ENCODE peak calls at places on chromosome 12, in four cellular contexts. One of them, this sample, is unnamed.
A peak's percentile ranks its signal among the peaks of the same experiment; 100 is the strongest.

GRCh38 chr12:106078358-106079025 is 60.3 kb downstream of the NUAK1 start:
- DNase-seq in upper lobe of left lung: no peak
- DNase-seq in Peyer's patch: no peak
- DNase-seq in uterus: peak; percentile 62
- DNase-seq in this sample: no peak

GRCh38 chr12:101772019-101772774 is 32.9 kb upstream of the SYCP3 start:
- DNase-seq in upper lobe of left lung: no peak
- DNase-seq in Peyer's patch: no peak
- DNase-seq in uterus: no peak
- DNase-seq in this sample: no peak

GRCh38 chr12:88579941-88580871 is at the start of gene KITLG:
- DNase-seq in upper lobe of left lung: peak; percentile 95
- DNase-seq in Peyer's patch: peak; percentile 88
- DNase-seq in uterus: peak; percentile 80
- DNase-seq in this sample: peak; percentile 87

GRCh38 chr12:67193705-67194104 is 75.5 kb upstream of the CAND1 start:
- DNase-seq in upper lobe of left lung: no peak
- DNase-seq in Peyer's patch: no peak
- DNase-seq in uterus: no peak
- DNase-seq in this sample: no peak

GRCh38 chr12:106986135-106986534 is 811 bp downstream of the MTERF2 start:
- DNase-seq in upper lobe of left lung: no peak
- DNase-seq in Peyer's patch: no peak
- DNase-seq in uterus: no peak
- DNase-seq in this sample: no peak

GRCh38 chr12:22658214-22658613 is 33.2 kb downstream of the ETNK1 start:
- DNase-seq in upper lobe of left lung: no peak
- DNase-seq in Peyer's patch: no peak
- DNase-seq in uterus: no peak
- DNase-seq in this sample: no peak

GRCh38 chr12:113826805-113827204 is 139.3 kb downstream of the RBM19 start:
- DNase-seq in upper lobe of left lung: no peak
- DNase-seq in Peyer's patch: no peak
- DNase-seq in uterus: no peak
- DNase-seq in this sample: no peak

GRCh38 chr12:105812356-105812755 is 326.4 kb downstream of the NUAK1 start:
- DNase-seq in upper lobe of left lung: no peak
- DNase-seq in Peyer's patch: no peak
- DNase-seq in uterus: no peak
- DNase-seq in this sample: no peak

GRCh38 chr12:124369901-124370378 is 75.0 kb downstream of the RFLNA start:
- DNase-seq in upper lobe of left lung: no peak
- DNase-seq in Peyer's patch: no peak
- DNase-seq in uterus: no peak
- DNase-seq in this sample: peak; percentile 67

GRCh38 chr12:71439613-71440392 is at the start of gene LGR5:
- DNase-seq in upper lobe of left lung: peak; percentile 87
- DNase-seq in Peyer's patch: peak; percentile 61
- DNase-seq in uterus: no peak
- DNase-seq in this sample: no peak

GRCh38 chr12:26633591-26634210 is 199.3 kb downstream of the ITPR2 start:
- DNase-seq in upper lobe of left lung: no peak
- DNase-seq in Peyer's patch: no peak
- DNase-seq in uterus: no peak
- DNase-seq in this sample: no peak

GRCh38 chr12:66763453-66763852 is 84.6 kb upstream of the GRIP1 start:
- DNase-seq in upper lobe of left lung: no peak
- DNase-seq in Peyer's patch: no peak
- DNase-seq in uterus: no peak
- DNase-seq in this sample: no peak

GRCh38 chr12:33994857-33995808 is 27.2 kb upstream of the ALG10 start:
- DNase-seq in upper lobe of left lung: no peak
- DNase-seq in Peyer's patch: no peak
- DNase-seq in uterus: no peak
- DNase-seq in this sample: no peak

GRCh38 chr12:176321-177181 is 37.4 kb downstream of the SLC6A12 start:
- DNase-seq in upper lobe of left lung: no peak
- DNase-seq in Peyer's patch: peak; percentile 88
- DNase-seq in uterus: no peak
- DNase-seq in this sample: peak; percentile 65

GRCh38 chr12:91377456-91377855 is 194.8 kb upstream of the DCN start:
- DNase-seq in upper lobe of left lung: no peak
- DNase-seq in Peyer's patch: no peak
- DNase-seq in uterus: no peak
- DNase-seq in this sample: no peak

GRCh38 chr12:19967486-19967885 is 400.9 kb upstream of the PDE3A start:
- DNase-seq in upper lobe of left lung: no peak
- DNase-seq in Peyer's patch: no peak
- DNase-seq in uterus: no peak
- DNase-seq in this sample: no peak

GRCh38 chr12:121295746-121296617 is 527 bp downstream of the CAMKK2 start:
- DNase-seq in upper lobe of left lung: no peak
- DNase-seq in Peyer's patch: peak; percentile 82
- DNase-seq in uterus: no peak
- DNase-seq in this sample: peak; percentile 88
- H3K27ac ChIP-seq in upper lobe of left lung: peak overlapping the region; percentile 87
- H3K27ac ChIP-seq in Peyer's patch: peak overlapping the region; percentile 90
- H3K27ac ChIP-seq in uterus: peak overlapping the region; percentile 83
- H3K27ac ChIP-seq in this sample: peak overlapping the region; percentile 84

DNA sequence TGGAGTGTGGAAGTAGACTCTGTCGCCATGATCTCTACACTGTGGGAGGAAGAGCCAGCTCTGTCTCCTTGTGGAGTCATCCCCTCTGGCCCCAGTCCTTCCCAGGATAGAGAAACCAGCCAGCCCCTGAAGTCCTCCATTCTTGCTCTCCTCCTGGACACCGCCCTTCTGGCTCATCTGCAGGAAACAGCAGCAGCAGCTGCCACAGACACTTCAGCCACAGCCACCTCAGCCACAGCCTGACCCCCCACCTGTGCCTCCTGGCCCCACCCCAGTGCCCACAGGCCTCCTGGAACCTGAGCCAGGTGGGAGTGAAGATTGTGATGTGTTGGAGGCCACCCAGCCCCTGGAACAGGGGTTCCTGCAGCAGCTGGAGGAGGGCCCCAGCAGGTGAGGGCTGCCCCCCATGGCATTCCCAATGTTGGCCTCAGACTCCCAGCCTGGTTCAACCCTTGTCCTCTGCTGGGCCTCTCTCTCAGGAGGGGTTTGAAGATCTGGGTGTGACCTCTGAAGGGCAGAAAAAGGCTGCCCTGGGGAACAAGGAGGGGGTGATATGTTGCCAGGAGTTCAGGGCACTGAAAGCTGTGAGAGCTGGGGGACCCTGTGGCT is 10.4 kb downstream of the PRPF40B start:
- DNase-seq in upper lobe of left lung: no peak
- DNase-seq in Peyer's patch: peak; percentile 39
- DNase-seq in uterus: no peak
- DNase-seq in this sample: no peak
- H3K4me3 ChIP-seq in upper lobe of left lung: no peak overlapping the region
- H3K4me3 ChIP-seq in Peyer's patch: no peak overlapping the region
- H3K4me3 ChIP-seq in uterus: no peak overlapping the region
- H3K4me3 ChIP-seq in this sample: no peak overlapping the region

GRCh38 chr12:109575683-109576082 is 2.1 kb downstream of the MVK start:
- DNase-seq in upper lobe of left lung: no peak
- DNase-seq in Peyer's patch: no peak
- DNase-seq in uterus: no peak
- DNase-seq in this sample: peak; percentile 80

GRCh38 chr12:109573914-109574244 is 285 bp downstream of the MVK start:
- DNase-seq in upper lobe of left lung: no peak
- DNase-seq in Peyer's patch: no peak
- DNase-seq in uterus: no peak
- DNase-seq in this sample: no peak

GRCh38 chr12:109571773-109572505 is 1.4 kb downstream of the MMAB start:
- DNase-seq in upper lobe of left lung: no peak
- DNase-seq in Peyer's patch: no peak
- DNase-seq in uterus: no peak
- DNase-seq in this sample: peak; percentile 74

GRCh38 chr12:109572506-109572845 is 828 bp downstream of the MMAB start:
- DNase-seq in upper lobe of left lung: no peak
- DNase-seq in Peyer's patch: no peak
- DNase-seq in uterus: no peak
- DNase-seq in this sample: no peak

GRCh38 chr12:109573029-109573913 is at the start of the genes MMAB and MVK:
- DNase-seq in upper lobe of left lung: peak; percentile 96
- DNase-seq in Peyer's patch: peak; percentile 100
- DNase-seq in uterus: peak; percentile 98
- DNase-seq in this sample: peak; percentile 100
- TF ChIP-seq POLR2A in upper lobe of left lung: no peak
- TF ChIP-seq POLR2A in Peyer's patch: peak; percentile 74
- TF ChIP-seq POLR2A in uterus: peak; percentile 21
- TF ChIP-seq POLR2A in this sample: peak; percentile 74

GRCh38 chr12:27790179-27790578 is 10.1 kb upstream of the MANSC4 start:
- DNase-seq in upper lobe of left lung: no peak
- DNase-seq in Peyer's patch: no peak
- DNase-seq in uterus: no peak
- DNase-seq in this sample: no peak
- H3K27ac ChIP-seq in upper lobe of left lung: no peak overlapping the region
- H3K27ac ChIP-seq in Peyer's patch: no peak overlapping the region
- H3K27ac ChIP-seq in uterus: no peak overlapping the region
- H3K27ac ChIP-seq in this sample: no peak overlapping the region

GRCh38 chr12:3753549-3754284 is 808 bp upstream of the CRACR2A start:
- DNase-seq in upper lobe of left lung: no peak
- DNase-seq in Peyer's patch: no peak
- DNase-seq in uterus: peak; percentile 35
- DNase-seq in this sample: no peak
- H3K4me3 ChIP-seq in upper lobe of left lung: peak overlapping the region; percentile 50
- H3K4me3 ChIP-seq in Peyer's patch: peak overlapping the region; percentile 81
- H3K4me3 ChIP-seq in uterus: no peak overlapping the region
- H3K4me3 ChIP-seq in this sample: peak overlapping the region; percentile 42